ENCODE peak calls at places on chromosome 4, in eight cellular contexts. S is caudate nucleus, V is tibial artery, I is left cardiac atrium, O is ELF-1, E is T-helper 2 cell, C is substantia nigra, D is neural progenitor cell. R is an unnamed sample.
A peak's percentile ranks its signal among the peaks of the same experiment; 100 is the strongest.

GRCh38 chr4:113384600-113384999 is 335.1 kb downstream of the ANK2 start:
- DNase-seq in O (no peak), C (no peak), E (no peak), V (no peak), D (no peak), S (no peak), I (no peak), R (no peak)

GRCh38 chr4:187865914-187866313 is 129.7 kb upstream of the ZFP42 start:
- DNase-seq in S (no peak), D (no peak), I (no peak), V (no peak), E (no peak), C (no peak), O (no peak), R (no peak)

GRCh38 chr4:169899295-169899694 is 126.9 kb downstream of the MFAP3L start:
- DNase-seq in V (no peak), S (no peak), O (no peak), C (no peak), I (no peak), E (no peak), D (no peak), R (no peak)

GRCh38 chr4:128600410-128600809 is 209.1 kb upstream of the JADE1 start:
- DNase-seq in D (no peak), O (no peak), S (peak; percentile 8), V (no peak), I (no peak), E (no peak), C (peak; percentile 53), R (no peak)

GRCh38 chr4:54937501-54937900 is 187.9 kb downstream of the KDR start:
- DNase-seq in C (no peak), O (no peak), E (no peak), V (no peak), I (no peak), D (no peak), S (no peak), R (no peak)

GRCh38 chr4:173990879-173991231 is 292.6 kb downstream of the FBXO8 start:
- DNase-seq in D (peak; percentile 54), C (no peak), O (peak; percentile 40), E (no peak), I (peak; percentile 84), V (no peak), S (no peak), R (no peak)

GRCh38 chr4:11426716-11427115 is 2.0 kb downstream of the HS3ST1 start:
- DNase-seq in V (no peak), C (no peak), I (no peak), E (no peak), O (peak; percentile 9), S (no peak), D (peak; percentile 33), R (no peak)

GRCh38 chr4:76982638-76983579 is 33.4 kb downstream of the SEPTIN11 start:
- DNase-seq in V (no peak), S (no peak), I (no peak), C (no peak), E (no peak), D (no peak), O (no peak), R (no peak)

GRCh38 chr4:6441202-6441582 is 31.2 kb downstream of the PPP2R2C start:
- DNase-seq in D (no peak), V (no peak), C (no peak), I (no peak), E (no peak), S (no peak), O (no peak), R (no peak)

GRCh38 chr4:15719506-15719905 is 16.6 kb downstream of the BST1 start:
- DNase-seq in E (no peak), I (no peak), D (no peak), O (no peak), C (no peak), S (no peak), V (no peak), R (no peak)

GRCh38 chr4:183252959-183253358 is 67.1 kb downstream of the CLDN22 start:
- DNase-seq in E (no peak), I (no peak), S (no peak), O (no peak), C (no peak), D (no peak), V (no peak), R (no peak)